ENCODE peak calls at places on chromosome 19, in seven cellular contexts. One of them, this sample, is unnamed. For H3K4me1, the result is how much of the 10 kb centered on the place peaks cover.

GRCh38 chr19:46604781-46605355 is 3.7 kb downstream of the CALM3 start:
- DNase-seq in gastrocnemius medialis: no peak
- DNase-seq in esophagus squamous epithelium: no peak
- DNase-seq in mammary epithelial cell: no peak
- DNase-seq in endodermal cell: peak
- DNase-seq in OCI-LY7: no peak
- DNase-seq in naive thymus-derived CD4-positive, alpha-beta T cell: no peak
- DNase-seq in this sample: no peak

GRCh38 chr19:35223856-35224505 is 4.6 kb downstream of the FAM187B start:
- DNase-seq in gastrocnemius medialis: no peak
- DNase-seq in esophagus squamous epithelium: no peak
- DNase-seq in mammary epithelial cell: peak
- DNase-seq in endodermal cell: no peak
- DNase-seq in OCI-LY7: no peak
- DNase-seq in naive thymus-derived CD4-positive, alpha-beta T cell: no peak
- DNase-seq in this sample: no peak

GRCh38 chr19:19502808-19503602 is 12.3 kb downstream of the TSSK6 start:
- DNase-seq in gastrocnemius medialis: no peak
- DNase-seq in esophagus squamous epithelium: no peak
- DNase-seq in mammary epithelial cell: no peak
- DNase-seq in endodermal cell: no peak
- DNase-seq in OCI-LY7: no peak
- DNase-seq in naive thymus-derived CD4-positive, alpha-beta T cell: no peak
- DNase-seq in this sample: no peak

GRCh38 chr19:4119763-4120162 is 4.2 kb downstream of the MAP2K2 start:
- DNase-seq in gastrocnemius medialis: no peak
- DNase-seq in esophagus squamous epithelium: no peak
- DNase-seq in mammary epithelial cell: no peak
- DNase-seq in endodermal cell: no peak
- DNase-seq in OCI-LY7: no peak
- DNase-seq in naive thymus-derived CD4-positive, alpha-beta T cell: no peak
- DNase-seq in this sample: no peak

GRCh38 chr19:8655340-8655709 is 24.9 kb downstream of the NFILZ start:
- DNase-seq in gastrocnemius medialis: no peak
- DNase-seq in esophagus squamous epithelium: no peak
- DNase-seq in mammary epithelial cell: no peak
- DNase-seq in endodermal cell: no peak
- DNase-seq in OCI-LY7: peak
- DNase-seq in naive thymus-derived CD4-positive, alpha-beta T cell: no peak
- DNase-seq in this sample: no peak

GRCh38 chr19:53538378-53539109 is 599 bp downstream of the ZNF331 start:
- DNase-seq in gastrocnemius medialis: no peak
- DNase-seq in esophagus squamous epithelium: no peak
- DNase-seq in mammary epithelial cell: no peak
- DNase-seq in endodermal cell: peak
- DNase-seq in OCI-LY7: peak
- DNase-seq in naive thymus-derived CD4-positive, alpha-beta T cell: no peak
- DNase-seq in this sample: no peak

GRCh38 chr19:20078696-20079095 is 896 bp downstream of the ZNF90 start:
- DNase-seq in gastrocnemius medialis: no peak
- DNase-seq in esophagus squamous epithelium: no peak
- DNase-seq in mammary epithelial cell: peak
- DNase-seq in endodermal cell: peak
- DNase-seq in OCI-LY7: no peak
- DNase-seq in naive thymus-derived CD4-positive, alpha-beta T cell: no peak
- DNase-seq in this sample: no peak

GRCh38 chr19:18464646-18465045 is 26.7 kb upstream of the ISYNA1 start:
- DNase-seq in gastrocnemius medialis: peak
- DNase-seq in esophagus squamous epithelium: no peak
- DNase-seq in mammary epithelial cell: no peak
- DNase-seq in endodermal cell: no peak
- DNase-seq in OCI-LY7: no peak
- DNase-seq in naive thymus-derived CD4-positive, alpha-beta T cell: no peak
- DNase-seq in this sample: peak

GRCh38 chr19:40231544-40232424 is 5.3 kb upstream of the CCNP start:
- DNase-seq in gastrocnemius medialis: no peak
- DNase-seq in esophagus squamous epithelium: no peak
- DNase-seq in mammary epithelial cell: no peak
- DNase-seq in endodermal cell: peak
- DNase-seq in OCI-LY7: no peak
- DNase-seq in naive thymus-derived CD4-positive, alpha-beta T cell: no peak
- DNase-seq in this sample: no peak

GRCh38 chr19:1206063-1206732 is 620 bp downstream of the STK11 start:
- DNase-seq in gastrocnemius medialis: no peak
- DNase-seq in esophagus squamous epithelium: no peak
- DNase-seq in mammary epithelial cell: no peak
- DNase-seq in endodermal cell: peak
- DNase-seq in OCI-LY7: no peak
- DNase-seq in naive thymus-derived CD4-positive, alpha-beta T cell: no peak
- DNase-seq in this sample: peak

GRCh38 chr19:41564515-41565383 is 11.2 kb upstream of the CEACAM21 start:
- DNase-seq in gastrocnemius medialis: no peak
- DNase-seq in esophagus squamous epithelium: no peak
- DNase-seq in mammary epithelial cell: no peak
- DNase-seq in endodermal cell: peak
- DNase-seq in OCI-LY7: no peak
- DNase-seq in naive thymus-derived CD4-positive, alpha-beta T cell: peak
- DNase-seq in this sample: no peak

GRCh38 chr19:55179570-55180484 is at the start of gene SYT5:
- DNase-seq in gastrocnemius medialis: no peak
- DNase-seq in esophagus squamous epithelium: no peak
- DNase-seq in mammary epithelial cell: peak
- DNase-seq in endodermal cell: peak
- DNase-seq in OCI-LY7: peak
- DNase-seq in naive thymus-derived CD4-positive, alpha-beta T cell: peak
- DNase-seq in this sample: peak

GRCh38 chr19:12800873-12801465 is 631 bp downstream of the PRDX2 start:
- DNase-seq in gastrocnemius medialis: no peak
- DNase-seq in esophagus squamous epithelium: no peak
- DNase-seq in mammary epithelial cell: no peak
- DNase-seq in endodermal cell: peak
- DNase-seq in OCI-LY7: peak
- DNase-seq in naive thymus-derived CD4-positive, alpha-beta T cell: no peak
- DNase-seq in this sample: peak

GRCh38 chr19:35207391-35207871 is 21.1 kb downstream of the FAM187B start:
- DNase-seq in gastrocnemius medialis: no peak
- DNase-seq in esophagus squamous epithelium: no peak
- DNase-seq in mammary epithelial cell: peak
- DNase-seq in endodermal cell: no peak
- DNase-seq in OCI-LY7: no peak
- DNase-seq in naive thymus-derived CD4-positive, alpha-beta T cell: peak
- DNase-seq in this sample: no peak

GRCh38 chr19:16360738-16361137 is 36.1 kb downstream of the KLF2 start:
- DNase-seq in gastrocnemius medialis: no peak
- DNase-seq in esophagus squamous epithelium: no peak
- DNase-seq in mammary epithelial cell: no peak
- DNase-seq in endodermal cell: no peak
- DNase-seq in OCI-LY7: no peak
- DNase-seq in naive thymus-derived CD4-positive, alpha-beta T cell: peak
- DNase-seq in this sample: no peak

GRCh38 chr19:16359964-16360363 is 35.3 kb downstream of the KLF2 start:
- DNase-seq in gastrocnemius medialis: no peak
- DNase-seq in esophagus squamous epithelium: no peak
- DNase-seq in mammary epithelial cell: no peak
- DNase-seq in endodermal cell: no peak
- DNase-seq in OCI-LY7: no peak
- DNase-seq in naive thymus-derived CD4-positive, alpha-beta T cell: peak
- DNase-seq in this sample: no peak

GRCh38 chr19:16363133-16363851 is 38.7 kb downstream of the KLF2 start:
- DNase-seq in gastrocnemius medialis: no peak
- DNase-seq in esophagus squamous epithelium: no peak
- DNase-seq in mammary epithelial cell: peak
- DNase-seq in endodermal cell: no peak
- DNase-seq in OCI-LY7: no peak
- DNase-seq in naive thymus-derived CD4-positive, alpha-beta T cell: no peak
- DNase-seq in this sample: no peak

GRCh38 chr19:16361926-16362325 is 37.3 kb downstream of the KLF2 start:
- DNase-seq in gastrocnemius medialis: no peak
- DNase-seq in esophagus squamous epithelium: no peak
- DNase-seq in mammary epithelial cell: no peak
- DNase-seq in endodermal cell: no peak
- DNase-seq in OCI-LY7: no peak
- DNase-seq in naive thymus-derived CD4-positive, alpha-beta T cell: no peak
- DNase-seq in this sample: no peak

DNA sequence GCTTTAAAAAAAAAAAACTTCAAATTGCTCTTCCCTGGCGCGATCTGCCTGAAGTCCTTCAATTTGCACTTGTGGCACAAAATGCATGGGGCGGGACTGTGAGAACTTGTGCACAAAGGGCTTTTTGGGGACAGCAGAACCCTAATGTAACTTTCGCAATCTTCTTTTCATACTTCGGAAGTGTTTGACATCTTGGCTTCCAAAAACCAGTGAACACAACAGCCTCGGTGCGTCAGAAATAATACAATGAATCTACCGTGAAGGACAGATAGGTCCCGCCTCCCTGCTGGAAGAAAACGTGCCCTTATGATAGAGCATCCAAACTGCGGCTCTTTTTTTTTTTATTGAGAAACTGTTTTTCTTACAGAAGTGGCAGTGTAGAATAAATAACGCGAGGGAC is 36.6 kb downstream of the KLF2 start:
- DNase-seq in gastrocnemius medialis: no peak
- DNase-seq in esophagus squamous epithelium: no peak
- DNase-seq in mammary epithelial cell: no peak
- DNase-seq in endodermal cell: no peak
- DNase-seq in OCI-LY7: no peak
- DNase-seq in naive thymus-derived CD4-positive, alpha-beta T cell: no peak
- DNase-seq in this sample: no peak
- H3K4me1 ChIP-seq in gastrocnemius medialis: under half
- H3K4me1 ChIP-seq in esophagus squamous epithelium: under half
- H3K4me1 ChIP-seq in mammary epithelial cell: under half
- H3K4me1 ChIP-seq in endodermal cell: under half
- H3K4me1 ChIP-seq in OCI-LY7: under half
- H3K4me1 ChIP-seq in naive thymus-derived CD4-positive, alpha-beta T cell: half or more
- H3K4me1 ChIP-seq in this sample: under half

GRCh38 chr19:27773318-27774094 is 1439.4 kb downstream of the UQCRFS1 start:
- DNase-seq in gastrocnemius medialis: no peak
- DNase-seq in esophagus squamous epithelium: no peak
- DNase-seq in mammary epithelial cell: no peak
- DNase-seq in endodermal cell: peak
- DNase-seq in OCI-LY7: no peak
- DNase-seq in naive thymus-derived CD4-positive, alpha-beta T cell: no peak
- DNase-seq in this sample: no peak
- H3K4me3 ChIP-seq in gastrocnemius medialis: no peak
- H3K4me3 ChIP-seq in esophagus squamous epithelium: no peak
- H3K4me3 ChIP-seq in mammary epithelial cell: no peak
- H3K4me3 ChIP-seq in endodermal cell: peak
- H3K4me3 ChIP-seq in OCI-LY7: no peak
- H3K4me3 ChIP-seq in naive thymus-derived CD4-positive, alpha-beta T cell: no peak
- H3K4me3 ChIP-seq in this sample: no peak

GRCh38 chr19:49229416-49229815 is 71.8 kb downstream of the TRPM4 start:
- DNase-seq in gastrocnemius medialis: no peak
- DNase-seq in esophagus squamous epithelium: no peak
- DNase-seq in mammary epithelial cell: no peak
- DNase-seq in endodermal cell: no peak
- DNase-seq in OCI-LY7: no peak
- DNase-seq in naive thymus-derived CD4-positive, alpha-beta T cell: no peak
- DNase-seq in this sample: no peak

GRCh38 chr19:49231389-49231788 is 73.8 kb downstream of the TRPM4 start:
- DNase-seq in gastrocnemius medialis: no peak
- DNase-seq in esophagus squamous epithelium: no peak
- DNase-seq in mammary epithelial cell: no peak
- DNase-seq in endodermal cell: peak
- DNase-seq in OCI-LY7: no peak
- DNase-seq in naive thymus-derived CD4-positive, alpha-beta T cell: no peak
- DNase-seq in this sample: no peak

GRCh38 chr19:49233163-49233562 is 75.6 kb downstream of the TRPM4 start:
- DNase-seq in gastrocnemius medialis: no peak
- DNase-seq in esophagus squamous epithelium: no peak
- DNase-seq in mammary epithelial cell: no peak
- DNase-seq in endodermal cell: no peak
- DNase-seq in OCI-LY7: no peak
- DNase-seq in naive thymus-derived CD4-positive, alpha-beta T cell: no peak
- DNase-seq in this sample: no peak

DNA sequence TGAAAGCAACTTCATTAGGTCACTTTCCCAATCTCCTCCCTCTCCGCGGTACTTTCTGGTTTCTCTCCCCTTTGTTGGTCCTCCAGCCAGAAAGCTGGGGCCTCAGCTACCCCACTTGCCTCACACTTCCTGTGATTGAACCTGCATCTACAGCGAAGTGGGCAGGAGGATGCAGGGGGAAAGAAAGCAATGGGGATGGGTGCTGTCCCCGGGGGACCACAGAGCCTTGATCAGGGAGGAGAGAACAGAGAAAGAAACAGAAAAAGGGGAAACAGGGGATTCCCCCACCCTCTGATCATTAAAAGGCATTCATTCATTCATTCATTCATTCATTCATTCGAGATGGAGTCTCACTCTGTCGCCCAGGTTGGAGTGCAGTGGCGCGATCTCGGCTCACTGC is 74.2 kb downstream of the TRPM4 start:
- DNase-seq in gastrocnemius medialis: no peak
- DNase-seq in esophagus squamous epithelium: no peak
- DNase-seq in mammary epithelial cell: no peak
- DNase-seq in endodermal cell: no peak
- DNase-seq in OCI-LY7: no peak
- DNase-seq in naive thymus-derived CD4-positive, alpha-beta T cell: no peak
- DNase-seq in this sample: no peak
- H3K4me1 ChIP-seq in gastrocnemius medialis: under half
- H3K4me1 ChIP-seq in esophagus squamous epithelium: under half
- H3K4me1 ChIP-seq in mammary epithelial cell: under half
- H3K4me1 ChIP-seq in endodermal cell: under half
- H3K4me1 ChIP-seq in OCI-LY7: under half
- H3K4me1 ChIP-seq in naive thymus-derived CD4-positive, alpha-beta T cell: under half
- H3K4me1 ChIP-seq in this sample: under half

GRCh38 chr19:5492813-5493409 is 37.7 kb downstream of the ZNRF4 start:
- DNase-seq in gastrocnemius medialis: no peak
- DNase-seq in esophagus squamous epithelium: no peak
- DNase-seq in mammary epithelial cell: no peak
- DNase-seq in endodermal cell: no peak
- DNase-seq in OCI-LY7: no peak
- DNase-seq in naive thymus-derived CD4-positive, alpha-beta T cell: no peak
- DNase-seq in this sample: no peak
- H3K4me3 ChIP-seq in gastrocnemius medialis: no peak
- H3K4me3 ChIP-seq in esophagus squamous epithelium: no peak
- H3K4me3 ChIP-seq in mammary epithelial cell: no peak
- H3K4me3 ChIP-seq in endodermal cell: no peak
- H3K4me3 ChIP-seq in OCI-LY7: no peak
- H3K4me3 ChIP-seq in naive thymus-derived CD4-positive, alpha-beta T cell: no peak
- H3K4me3 ChIP-seq in this sample: no peak